ENCODE peak calls at places on chromosomes 11 and 22, in four cellular contexts. One of them, this sample, is unnamed.

GRCh38 chr11:3853935-3854659 is 1.4 kb upstream of the STIM1 start:
- DNase-seq in sigmoid colon: peak; percentile 75
- DNase-seq in transverse colon: peak; percentile 60
- DNase-seq in A549: no peak
- DNase-seq in this sample: peak; percentile 39

GRCh38 chr11:70644343-70645060 is 246.2 kb downstream of the CTTN start:
- DNase-seq in sigmoid colon: no peak
- DNase-seq in A549: no peak
- DNase-seq in transverse colon: no peak
- DNase-seq in this sample: no peak

GRCh38 chr11:110755961-110756360 is 43.7 kb upstream of the ARHGAP20 start:
- DNase-seq in transverse colon: peak; percentile 10
- DNase-seq in sigmoid colon: no peak
- DNase-seq in A549: no peak
- DNase-seq in this sample: no peak

GRCh38 chr11:123357990-123358827 is 71.9 kb upstream of the GRAMD1B start:
- DNase-seq in sigmoid colon: no peak
- DNase-seq in A549: no peak
- DNase-seq in transverse colon: peak; percentile 14
- DNase-seq in this sample: no peak

GRCh38 chr22:36104988-36105387 is 55.6 kb downstream of the APOL3 start:
- DNase-seq in sigmoid colon: peak; percentile 7
- DNase-seq in transverse colon: no peak
- DNase-seq in A549: no peak
- DNase-seq in this sample: no peak

GRCh38 chr11:19220903-19221682 is 19.3 kb upstream of the CSRP3 start:
- DNase-seq in transverse colon: no peak
- DNase-seq in sigmoid colon: no peak
- DNase-seq in A549: no peak
- DNase-seq in this sample: peak; percentile 69

GRCh38 chr11:67292671-67293070 is 3.6 kb downstream of the ANKRD13D start:
- DNase-seq in sigmoid colon: no peak
- DNase-seq in A549: no peak
- DNase-seq in transverse colon: no peak
- DNase-seq in this sample: no peak

GRCh38 chr11:72649215-72649976 is 24.8 kb downstream of the PDE2A start:
- DNase-seq in transverse colon: no peak
- DNase-seq in sigmoid colon: no peak
- DNase-seq in A549: no peak
- DNase-seq in this sample: no peak

GRCh38 chr11:55956521-55956920 is 13.2 kb downstream of the OR10AG1 start:
- DNase-seq in A549: no peak
- DNase-seq in sigmoid colon: no peak
- DNase-seq in transverse colon: no peak
- DNase-seq in this sample: no peak

GRCh38 chr11:1203505-1204271 is 19.2 kb upstream of the MUC5B start:
- DNase-seq in A549: no peak
- DNase-seq in transverse colon: peak; percentile 32
- DNase-seq in sigmoid colon: peak; percentile 65
- DNase-seq in this sample: peak; percentile 28

GRCh38 chr22:19629331-19629719 is 85.0 kb upstream of the SEPTIN5 start:
- DNase-seq in sigmoid colon: peak; percentile 42
- DNase-seq in transverse colon: no peak
- DNase-seq in A549: no peak
- DNase-seq in this sample: no peak

GRCh38 chr11:60858236-60858635 is 2.5 kb upstream of the PTGDR2 start:
- DNase-seq in transverse colon: no peak
- DNase-seq in A549: no peak
- DNase-seq in sigmoid colon: no peak
- DNase-seq in this sample: no peak

GRCh38 chr11:130638624-130639023 is 190.2 kb downstream of the ADAMTS15 start:
- DNase-seq in A549: no peak
- DNase-seq in transverse colon: no peak
- DNase-seq in sigmoid colon: no peak
- DNase-seq in this sample: no peak

GRCh38 chr22:20630873-20631617 is 123.6 kb downstream of the MED15 start:
- DNase-seq in transverse colon: no peak
- DNase-seq in sigmoid colon: no peak
- DNase-seq in A549: no peak
- DNase-seq in this sample: no peak

GRCh38 chr11:46281374-46281831 is 3.9 kb downstream of the CREB3L1 start:
- DNase-seq in A549: no peak
- DNase-seq in transverse colon: peak; percentile 80
- DNase-seq in sigmoid colon: peak; percentile 75
- DNase-seq in this sample: peak; percentile 63

GRCh38 chr11:115348404-115348803 is 155.8 kb downstream of the CADM1 start:
- DNase-seq in sigmoid colon: no peak
- DNase-seq in transverse colon: no peak
- DNase-seq in A549: no peak
- DNase-seq in this sample: no peak

GRCh38 chr11:429391-429790 is 12.4 kb downstream of the ANO9 start:
- DNase-seq in A549: no peak
- DNase-seq in transverse colon: no peak
- DNase-seq in sigmoid colon: no peak
- DNase-seq in this sample: no peak

DNA sequence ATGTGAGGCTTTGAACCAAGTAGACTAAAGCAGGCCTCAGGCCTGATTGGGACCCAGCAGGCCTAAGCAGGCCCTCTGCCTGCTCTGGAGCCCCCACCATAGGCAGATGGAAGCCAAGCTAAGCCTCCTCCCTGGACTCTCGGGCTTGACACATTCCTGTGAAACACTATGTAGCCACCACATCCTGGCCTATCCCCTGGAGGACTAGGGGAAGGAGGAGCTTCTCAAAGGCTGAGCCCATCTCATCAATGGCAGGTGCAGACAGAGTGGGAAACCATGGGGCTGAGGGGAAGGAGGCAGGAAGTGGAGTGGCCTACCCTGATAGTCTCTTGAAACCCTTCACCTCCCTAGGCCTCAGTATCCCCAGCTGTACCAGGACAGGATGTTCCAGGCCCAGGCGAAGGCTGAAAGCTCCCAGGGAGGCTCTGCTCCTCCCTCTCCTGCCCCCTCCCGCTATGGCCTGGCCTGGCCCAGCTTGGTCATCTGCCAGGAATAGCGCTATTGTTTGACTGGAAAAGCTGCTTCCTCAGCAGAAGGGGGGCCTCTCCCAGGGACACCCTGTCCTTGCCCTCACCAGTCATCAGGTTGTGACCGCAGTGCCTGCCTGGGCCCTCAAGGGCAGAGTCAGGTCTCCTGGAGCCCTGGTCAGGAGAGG is 1.5 kb upstream of the CASTOR1 start:
- DNase-seq in A549: no peak
- DNase-seq in sigmoid colon: peak; percentile 97
- DNase-seq in transverse colon: peak; percentile 74
- DNase-seq in this sample: peak; percentile 91
- TF ChIP-seq EP300 in A549: no peak
- TF ChIP-seq EP300 in sigmoid colon: peak; percentile 97
- TF ChIP-seq EP300 in transverse colon: peak; percentile 95
- TF ChIP-seq EP300 in this sample: peak; percentile 97

GRCh38 chr11:77446911-77447629 is 26.8 kb downstream of the PAK1 start:
- DNase-seq in A549: no peak
- DNase-seq in transverse colon: no peak
- DNase-seq in sigmoid colon: no peak
- DNase-seq in this sample: no peak

GRCh38 chr11:77449060-77449521 is 24.8 kb downstream of the PAK1 start:
- DNase-seq in sigmoid colon: no peak
- DNase-seq in A549: no peak
- DNase-seq in transverse colon: no peak
- DNase-seq in this sample: no peak

GRCh38 chr11:77448269-77448668 is 25.6 kb downstream of the PAK1 start:
- DNase-seq in transverse colon: no peak
- DNase-seq in sigmoid colon: no peak
- DNase-seq in A549: no peak
- DNase-seq in this sample: no peak

GRCh38 chr11:77449784-77450183 is 24.1 kb downstream of the PAK1 start:
- DNase-seq in sigmoid colon: no peak
- DNase-seq in transverse colon: no peak
- DNase-seq in A549: no peak
- DNase-seq in this sample: no peak

GRCh38 chr11:77450227-77450626 is 23.7 kb downstream of the PAK1 start:
- DNase-seq in transverse colon: no peak
- DNase-seq in A549: no peak
- DNase-seq in sigmoid colon: no peak
- DNase-seq in this sample: no peak
- H3K4me1 ChIP-seq in transverse colon: no peaks in the 10 kb centered on the region
- H3K4me1 ChIP-seq in A549: no peaks in the 10 kb centered on the region
- H3K4me1 ChIP-seq in sigmoid colon: no peaks in the 10 kb centered on the region
- H3K4me1 ChIP-seq in this sample: peaks cover 39% of the 10 kb centered on the region

DNA sequence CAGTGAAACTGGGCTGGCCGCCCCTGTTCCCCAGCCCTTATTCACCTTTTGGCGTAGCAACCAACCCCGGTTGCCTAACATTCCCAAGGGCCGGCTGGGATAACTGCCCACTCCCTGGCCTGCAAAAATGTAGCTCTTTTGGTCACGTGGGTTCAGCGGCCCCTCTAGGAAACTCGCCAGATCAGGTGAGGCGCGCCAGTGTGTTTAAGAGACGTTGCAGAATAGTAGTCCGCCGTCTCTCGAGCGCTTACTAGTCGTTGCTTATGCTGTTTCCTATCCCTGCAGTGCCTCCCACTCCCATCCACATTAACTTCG is 592 bp downstream of the CEP57 start:
- DNase-seq in sigmoid colon: peak; percentile 87
- DNase-seq in A549: peak; percentile 10
- DNase-seq in transverse colon: peak; percentile 72
- DNase-seq in this sample: peak; percentile 71
- TF ChIP-seq POLR2A in sigmoid colon: no peak
- TF ChIP-seq POLR2A in A549: no peak
- TF ChIP-seq POLR2A in transverse colon: no peak
- TF ChIP-seq POLR2A in this sample: no peak

DNA sequence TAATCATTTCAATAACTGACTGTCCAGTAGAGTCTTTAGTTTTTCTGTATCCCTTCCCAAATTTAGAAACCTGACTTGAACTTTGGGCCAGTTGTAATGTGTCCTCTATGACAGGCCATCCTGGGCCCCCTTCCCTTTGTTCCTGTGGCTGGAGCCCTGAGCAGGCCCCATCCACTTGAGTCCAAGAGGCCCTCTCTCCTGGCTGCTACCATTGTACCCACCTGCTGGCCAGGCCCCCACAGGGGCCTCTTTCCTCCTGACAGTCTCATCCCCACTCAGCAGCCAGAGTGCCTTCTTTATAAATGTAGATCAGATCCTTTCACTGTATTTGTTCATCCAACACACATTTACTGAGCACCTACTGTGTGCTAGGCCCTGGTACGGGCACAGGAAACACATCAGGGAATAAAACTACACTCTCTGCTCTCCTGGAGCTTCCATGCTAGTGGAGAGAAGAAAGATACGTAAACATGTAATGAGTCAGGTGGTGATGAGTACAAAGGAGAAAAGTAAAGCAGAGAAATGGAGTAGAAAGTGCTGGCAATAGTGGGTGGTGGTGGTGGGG is 2.7 kb upstream of the LRP5 start:
- DNase-seq in sigmoid colon: no peak
- DNase-seq in transverse colon: no peak
- DNase-seq in A549: no peak
- DNase-seq in this sample: no peak
- TF ChIP-seq EP300 in sigmoid colon: no peak
- TF ChIP-seq EP300 in transverse colon: no peak
- TF ChIP-seq EP300 in A549: no peak
- TF ChIP-seq EP300 in this sample: no peak

GRCh38 chr11:22516136-22516535 is 109.5 kb downstream of the FANCF start:
- DNase-seq in sigmoid colon: no peak
- DNase-seq in transverse colon: no peak
- DNase-seq in A549: no peak
- DNase-seq in this sample: no peak
- H3K4me1 ChIP-seq in sigmoid colon: peaks cover 1% of the 10 kb centered on the region
- H3K4me1 ChIP-seq in transverse colon: no peaks in the 10 kb centered on the region
- H3K4me1 ChIP-seq in A549: no peaks in the 10 kb centered on the region
- H3K4me1 ChIP-seq in this sample: no peaks in the 10 kb centered on the region

DNA sequence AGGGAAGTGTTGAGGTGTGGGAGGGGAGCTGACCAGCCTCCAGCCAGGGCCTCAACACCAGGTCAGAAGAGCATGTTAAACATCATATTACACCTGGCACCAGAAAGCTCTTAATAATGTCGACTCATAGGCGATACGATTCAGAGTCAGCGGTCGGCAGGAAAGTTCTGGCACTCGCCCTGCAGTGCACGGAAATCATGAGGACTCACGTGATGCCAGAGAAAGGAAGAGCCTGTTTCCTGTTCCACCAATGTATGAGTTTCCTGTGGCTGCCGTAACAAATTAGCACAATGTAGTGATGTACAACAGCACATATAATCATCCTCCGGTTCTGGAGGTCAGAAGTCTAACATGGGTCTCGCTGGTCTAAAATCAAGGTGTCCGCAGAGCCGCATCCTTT is 198.8 kb downstream of the BARX2 start:
- DNase-seq in transverse colon: no peak
- DNase-seq in A549: no peak
- DNase-seq in sigmoid colon: no peak
- DNase-seq in this sample: no peak
- TF ChIP-seq POLR2A in transverse colon: no peak
- TF ChIP-seq POLR2A in A549: no peak
- TF ChIP-seq POLR2A in sigmoid colon: no peak
- TF ChIP-seq POLR2A in this sample: no peak

GRCh38 chr22:29833392-29833949 is 4.6 kb downstream of the ASCC2 start:
- DNase-seq in sigmoid colon: no peak
- DNase-seq in A549: no peak
- DNase-seq in transverse colon: no peak
- DNase-seq in this sample: no peak
- TF ChIP-seq EP300 in sigmoid colon: no peak
- TF ChIP-seq EP300 in A549: no peak
- TF ChIP-seq EP300 in transverse colon: no peak
- TF ChIP-seq EP300 in this sample: no peak

GRCh38 chr11:128777369-128778011 is 83.6 kb downstream of the FLI1 start:
- DNase-seq in sigmoid colon: no peak
- DNase-seq in A549: no peak
- DNase-seq in transverse colon: no peak
- DNase-seq in this sample: no peak
- H3K4me1 ChIP-seq in sigmoid colon: no peaks in the 10 kb centered on the region
- H3K4me1 ChIP-seq in A549: no peaks in the 10 kb centered on the region
- H3K4me1 ChIP-seq in transverse colon: no peaks in the 10 kb centered on the region
- H3K4me1 ChIP-seq in this sample: peaks cover 18% of the 10 kb centered on the region

This sample was measured in stomach.